ENCODE peak calls at places on chromosome 13, in nine cellular contexts. L is AG04450, U is cardiac fibroblast, V is RWPE1, E is Calu3, X is AG10803, J is left ventricle myocardium inferior, Y is prostate gland, P is glutamatergic neuron. A is an unnamed sample.

GRCh38 chr13:78040431-78040830 is 121.8 kb upstream of the EDNRB start:
- DNase-seq in L (no peak), U (no peak), V (no peak), E (no peak), X (no peak), J (no peak), Y (no peak), P (no peak), A (no peak)

GRCh38 chr13:28527629-28528028 is 32.7 kb upstream of the FLT1 start:
- DNase-seq in L (no peak), U (no peak), V (no peak), E (no peak), X (no peak), J (no peak), Y (no peak), P (peak; percentile 32), A (no peak)

GRCh38 chr13:41945926-41946325 is 15.0 kb downstream of the VWA8 start:
- DNase-seq in L (no peak), U (no peak), V (no peak), E (no peak), X (no peak), J (no peak), Y (no peak), P (no peak), A (no peak)

GRCh38 chr13:43664700-43665191 is 122.0 kb downstream of the ENOX1 start:
- DNase-seq in L (peak; percentile 37), U (peak; percentile 84), V (peak; percentile 25), E (peak; percentile 39), X (peak; percentile 67), J (peak; percentile 16), Y (peak; percentile 7), P (no peak), A (peak; percentile 75)

GRCh38 chr13:113034451-113035208 is 65.6 kb downstream of the MCF2L start:
- DNase-seq in L (peak; percentile 15), U (peak; percentile 74), V (peak; percentile 65), E (peak; percentile 17), X (peak; percentile 65), J (no peak), Y (peak; percentile 36), P (peak; percentile 67), A (peak; percentile 66)

GRCh38 chr13:113083402-113084061 is 22.1 kb upstream of the F7 start:
- DNase-seq in L (no peak), U (peak; percentile 56), V (peak; percentile 52), E (no peak), X (peak; percentile 8), J (peak; percentile 76), Y (peak; percentile 76), P (peak; percentile 20), A (peak; percentile 69)

GRCh38 chr13:56457535-56458200 is 683.0 kb upstream of the PRR20A start:
- DNase-seq in L (no peak), U (no peak), V (no peak), E (no peak), X (no peak), J (no peak), Y (no peak), P (no peak), A (no peak)

GRCh38 chr13:85657942-85658341 is 141.3 kb downstream of the SLITRK6 start:
- DNase-seq in L (no peak), U (no peak), V (no peak), E (no peak), X (no peak), J (no peak), Y (no peak), P (no peak), A (no peak)

GRCh38 chr13:29402168-29402621 is 193.3 kb downstream of the SLC7A1 start:
- DNase-seq in L (peak; percentile 15), U (peak; percentile 9), V (no peak), E (no peak), X (no peak), J (no peak), Y (no peak), P (no peak), A (peak; percentile 25)

GRCh38 chr13:29513002-29513980 is 82.2 kb downstream of the SLC7A1 start:
- DNase-seq in L (no peak), U (no peak), V (no peak), E (no peak), X (peak; percentile 39), J (no peak), Y (no peak), P (peak; percentile 54), A (peak; percentile 59)

GRCh38 chr13:45873491-45874360 is 22.2 kb upstream of the SIAH3 start:
- DNase-seq in L (no peak), U (peak; percentile 46), V (peak; percentile 44), E (peak; percentile 13), X (peak; percentile 25), J (no peak), Y (no peak), P (peak; percentile 35), A (peak; percentile 15)

GRCh38 chr13:66886248-66886647 is 343.9 kb downstream of the PCDH9 start:
- DNase-seq in L (no peak), U (no peak), V (no peak), E (no peak), X (no peak), J (no peak), Y (no peak), P (no peak), A (no peak)

GRCh38 chr13:95516021-95516420 is 36.5 kb upstream of the CLDN10 start:
- DNase-seq in L (no peak), U (no peak), V (no peak), E (no peak), X (no peak), J (no peak), Y (no peak), P (no peak), A (no peak)

GRCh38 chr13:56864451-56864850 is 276.3 kb upstream of the PRR20A start:
- DNase-seq in L (no peak), U (no peak), V (no peak), E (no peak), X (no peak), J (no peak), Y (no peak), P (no peak), A (no peak)

GRCh38 chr13:112616586-112617381 is 28.8 kb upstream of the TUBGCP3 start:
- DNase-seq in L (no peak), U (peak; percentile 61), V (no peak), E (peak; percentile 12), X (peak; percentile 48), J (no peak), Y (no peak), P (peak; percentile 35), A (peak; percentile 60)

GRCh38 chr13:37870895-37871550 is 1.5 kb upstream of the TRPC4 start:
- DNase-seq in L (no peak), U (peak; percentile 78), V (peak; percentile 4), E (no peak), X (peak; percentile 72), J (no peak), Y (no peak), P (no peak), A (peak; percentile 77)

GRCh38 chr13:42354246-42355117 is 82.5 kb downstream of the AKAP11 start:
- DNase-seq in L (peak; percentile 20), U (peak; percentile 88), V (no peak), E (no peak), X (peak; percentile 25), J (no peak), Y (no peak), P (no peak), A (peak; percentile 76)

GRCh38 chr13:72170571-72170970 is 303.6 kb upstream of the DACH1 start:
- DNase-seq in L (no peak), U (no peak), V (no peak), E (no peak), X (no peak), J (no peak), Y (no peak), P (no peak), A (no peak)

GRCh38 chr13:49421391-49421790 is 22.5 kb downstream of the CAB39L start:
- DNase-seq in L (no peak), U (no peak), V (no peak), E (peak; percentile 7), X (no peak), J (no peak), Y (no peak), P (no peak), A (peak; percentile 27)
- TF ChIP-seq CTCF in L (peak; percentile 5), U (no peak), V (no peak), E (no peak), X (no peak), J (no peak), Y (no peak), P (no peak), A (peak; percentile 13)

DNA sequence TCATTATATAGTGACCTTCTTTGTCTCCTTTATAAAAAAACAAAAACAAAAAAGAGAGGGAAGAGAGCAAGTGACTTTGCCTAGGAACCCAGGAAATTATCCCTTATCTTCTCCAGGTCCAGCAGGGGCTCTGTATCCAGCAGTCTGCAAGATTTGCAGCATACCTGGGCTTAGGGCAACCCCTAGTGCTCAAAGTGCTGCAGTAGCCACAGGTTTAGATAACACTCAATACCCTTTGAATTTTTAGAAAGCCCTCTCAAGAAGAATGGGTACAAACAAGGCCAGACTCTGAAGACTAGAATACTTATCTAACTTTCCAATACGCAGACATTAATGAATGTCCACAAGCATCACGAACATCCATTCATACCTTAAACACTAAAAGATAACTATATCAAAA is 43.2 kb downstream of the CCNA1 start:
- DNase-seq in L (no peak), U (peak; percentile 30), V (peak; percentile 37), E (peak; percentile 25), X (no peak), J (no peak), Y (no peak), P (no peak), A (peak; percentile 28)
- TF ChIP-seq CTCF in L (no peak), U (peak; percentile 20), V (no peak), E (no peak), X (peak; percentile 10), J (no peak), Y (no peak), P (no peak), A (peak; percentile 24)

GRCh38 chr13:109529964-109530363 is 256.4 kb downstream of the IRS2 start:
- DNase-seq in L (no peak), U (no peak), V (no peak), E (no peak), X (no peak), J (no peak), Y (no peak), P (no peak), A (no peak)

GRCh38 chr13:109533350-109533749 is 253.0 kb downstream of the IRS2 start:
- DNase-seq in L (no peak), U (no peak), V (no peak), E (no peak), X (no peak), J (no peak), Y (no peak), P (no peak), A (no peak)
- TF ChIP-seq CTCF in L (no peak), U (no peak), V (no peak), E (no peak), X (no peak), J (no peak), Y (no peak), P (no peak), A (no peak)

DNA sequence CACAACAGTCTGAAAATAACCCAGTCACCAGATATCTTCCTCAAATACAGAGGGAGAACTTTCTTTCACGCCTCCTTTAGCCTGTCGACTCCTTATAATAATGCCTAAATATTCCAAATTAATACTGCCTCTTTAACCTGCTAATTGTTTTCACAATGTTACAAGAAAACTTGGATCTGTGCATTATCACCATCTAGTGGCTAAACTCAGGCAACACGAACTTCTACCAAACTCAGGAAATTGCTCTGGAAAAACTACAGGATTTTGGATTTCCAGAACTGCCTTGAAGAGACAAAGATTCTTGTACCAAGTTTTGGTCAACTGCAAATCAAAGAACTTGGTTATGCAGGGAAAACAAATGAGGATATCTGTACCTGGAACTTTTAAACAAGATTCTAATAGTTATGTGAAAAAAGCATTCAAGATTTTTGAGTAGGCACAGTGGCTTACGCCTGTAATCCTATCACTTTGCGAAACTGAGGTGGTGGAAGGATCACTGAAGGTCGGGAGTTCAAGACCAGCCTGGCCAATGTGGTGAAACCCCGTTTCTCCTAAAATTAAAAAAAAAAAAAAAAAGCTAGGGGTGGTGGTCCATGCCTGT is 10.8 kb downstream of the CLN5 start:
- DNase-seq in L (no peak), U (peak; percentile 53), V (peak; percentile 30), E (no peak), X (peak; percentile 43), J (no peak), Y (no peak), P (no peak), A (peak; percentile 60)
- TF ChIP-seq CTCF in L (peak; percentile 83), U (peak; percentile 73), V (peak; percentile 73), E (no peak), X (peak; percentile 81), J (peak; percentile 71), Y (peak; percentile 43), P (peak; percentile 56), A (peak; percentile 79)

A was measured in fibroblast of mammary gland.